ENCODE peak calls at places on chromosome 16, in ten cellular contexts. U is non-pigmented ciliary epithelial cell; J is amniotic stem cell; N is OCI-LY7; S is CD4-positive, alpha-beta T cell; G is Kasumi-1; E is IMR-90; K is T-helper 2 cell; C is stimulated activated CD4-positive, alpha-beta T cell treated with anti-CD3 and anti-CD28 coated beads, Interleukin-1b, Interleukin-23, amount 100 ng/mL, for 48 hours; H is ACHN. Z is an unnamed sample.
A peak's percentile ranks its signal among the peaks of the same experiment; 100 is the strongest.

GRCh38 chr16:17235147-17235817 is 235.5 kb downstream of the XYLT1 start:
- DNase-seq in N (no peak), S (no peak), C (no peak), H (no peak), E (no peak), K (no peak), G (no peak), U (no peak), J (no peak), Z (no peak)

GRCh38 chr16:1839554-1839953 is 12.5 kb downstream of the FAHD1 start:
- DNase-seq in U (no peak), C (no peak), E (peak; percentile 61), K (no peak), H (no peak), J (no peak), N (no peak), G (no peak), S (no peak), Z (no peak)

GRCh38 chr16:15907863-15908478 is 19.6 kb upstream of the CEP20 start:
- DNase-seq in E (peak; percentile 11), G (peak; percentile 0), H (peak; percentile 64), N (peak; percentile 98), S (no peak), J (no peak), K (peak; percentile 7), C (peak; percentile 61), U (no peak), Z (no peak)

GRCh38 chr16:56807011-56807675 is 57.9 kb upstream of the SLC12A3 start:
- DNase-seq in E (peak; percentile 84), U (peak; percentile 60), K (no peak), N (no peak), S (no peak), J (peak; percentile 39), G (no peak), C (no peak), H (no peak), Z (no peak)

GRCh38 chr16:59886021-59886420 is 1151.9 kb upstream of the GOT2 start:
- DNase-seq in U (peak; percentile 30), N (no peak), H (peak; percentile 41), S (no peak), E (peak; percentile 5), K (no peak), C (no peak), G (peak; percentile 70), J (no peak), Z (peak; percentile 50)

GRCh38 chr16:84758627-84759026 is 58.8 kb downstream of the USP10 start:
- DNase-seq in N (no peak), H (no peak), G (no peak), U (no peak), C (no peak), J (no peak), K (no peak), S (no peak), E (no peak), Z (no peak)

GRCh38 chr16:77307764-77308561 is 108.8 kb downstream of the SYCE1L start:
- DNase-seq in S (no peak), E (peak; percentile 50), J (no peak), N (no peak), H (peak; percentile 62), U (peak; percentile 54), K (no peak), C (peak; percentile 39), G (no peak), Z (no peak)

GRCh38 chr16:88539261-88539651 is 30.9 kb upstream of the ZC3H18 start:
- DNase-seq in K (no peak), C (no peak), E (no peak), U (no peak), S (no peak), N (no peak), G (no peak), J (no peak), H (no peak), Z (no peak)

GRCh38 chr16:75262104-75262799 is 10.8 kb upstream of the BCAR1 start:
- DNase-seq in G (no peak), U (no peak), H (no peak), S (no peak), N (no peak), C (no peak), J (no peak), E (no peak), K (no peak), Z (no peak)